ENCODE peak calls at places on chromosomes 6 and 20, in ten cellular contexts. J is fibroblast of mammary gland; G is hepatocyte; P is GM12865; V is fibroblast of lung; B is tibial artery; U is astrocyte of the spinal cord; H is CD8-positive, alpha-beta T cell; C is body of pancreas; L is mammary epithelial cell. A is an unnamed sample.

GRCh38 chr20:37661536-37661935 is 32.3 kb upstream of the CTNNBL1 start:
- DNase-seq in B (no peak), G (no peak), P (no peak), J (no peak), C (no peak), U (no peak), V (no peak), H (no peak), L (no peak), A (no peak)

GRCh38 chr6:83853968-83854501 is 875 bp downstream of the RIPPLY2 start:
- DNase-seq in B (no peak), G (no peak), L (no peak), J (no peak), P (no peak), V (no peak), U (no peak), C (no peak), H (no peak), A (no peak)

GRCh38 chr6:149323353-149323752 is 5.8 kb downstream of the TAB2 start:
- DNase-seq in L (no peak), P (no peak), G (no peak), U (no peak), V (no peak), B (no peak), C (no peak), J (no peak), H (no peak), A (no peak)

GRCh38 chr6:107115695-107116327 is 496 bp upstream of the BEND3 start:
- DNase-seq in P (peak), H (no peak), C (peak), B (no peak), U (peak), V (no peak), G (peak), J (no peak), L (peak), A (peak)

GRCh38 chr6:159720708-159721107 is 6.6 kb upstream of the WTAP start:
- DNase-seq in G (peak), U (peak), B (no peak), V (no peak), L (peak), C (peak), J (peak), H (no peak), P (peak), A (peak)

GRCh38 chr20:38113401-38114325 is 51.4 kb downstream of the TGM2 start:
- DNase-seq in B (no peak), L (no peak), G (peak), J (no peak), P (peak), C (no peak), U (no peak), V (no peak), H (no peak), A (no peak)

GRCh38 chr6:33716890-33717632 is 5.6 kb upstream of the UQCC2 start:
- DNase-seq in C (no peak), B (no peak), P (no peak), J (no peak), U (no peak), H (no peak), G (no peak), V (no peak), L (peak), A (no peak)

GRCh38 chr6:116307633-116308032 is 27.9 kb upstream of the TSPYL1 start:
- DNase-seq in C (no peak), H (no peak), L (no peak), J (no peak), U (no peak), G (no peak), V (no peak), P (no peak), B (no peak), A (no peak)

GRCh38 chr6:157974341-157974894 is 7.2 kb upstream of the SYNJ2 start:
- DNase-seq in P (no peak), G (no peak), U (no peak), V (peak), J (peak), C (no peak), B (no peak), L (no peak), H (no peak), A (peak)

GRCh38 chr20:32354592-32355416 is 3.3 kb upstream of the ASXL1 start:
- DNase-seq in J (peak), B (no peak), V (peak), H (no peak), L (peak), P (peak), U (peak), G (peak), C (no peak), A (peak)

GRCh38 chr20:40990542-40991120 is 38.0 kb upstream of the TOP1 start:
- DNase-seq in P (peak), L (peak), B (peak), J (peak), U (peak), G (peak), C (peak), V (peak), H (peak), A (peak)

GRCh38 chr20:57251344-57251743 is 15.1 kb downstream of the BMP7 start:
- DNase-seq in L (no peak), J (no peak), G (no peak), U (no peak), H (no peak), C (no peak), B (no peak), P (peak), V (peak), A (no peak)

GRCh38 chr6:100465701-100466409 is 1.1 kb upstream of the SIM1 start:
- DNase-seq in U (peak), P (no peak), J (no peak), B (no peak), L (no peak), C (no peak), V (no peak), H (no peak), G (no peak), A (no peak)

GRCh38 chr6:165441176-165441575 is 131.8 kb upstream of the C6orf118 start:
- DNase-seq in V (no peak), H (no peak), P (no peak), G (no peak), C (no peak), U (no peak), L (no peak), B (no peak), J (no peak), A (no peak)

GRCh38 chr6:159203304-159204005 is 34.3 kb downstream of the FNDC1 start:
- DNase-seq in C (no peak), H (no peak), P (no peak), J (peak), U (peak), V (peak), G (no peak), B (peak), L (peak), A (peak)

GRCh38 chr6:147834377-147834776 is 325.9 kb downstream of the SAMD5 start:
- DNase-seq in P (no peak), C (no peak), H (no peak), J (no peak), G (no peak), U (no peak), B (no peak), V (no peak), L (no peak), A (no peak)

GRCh38 chr6:90222724-90223198 is 73.9 kb downstream of the BACH2 start:
- DNase-seq in B (no peak), J (peak), H (no peak), P (no peak), U (no peak), V (peak), G (peak), L (peak), C (no peak), A (peak)

GRCh38 chr6:15148356-15149058 is 97.4 kb upstream of the JARID2 start:
- DNase-seq in P (peak), H (no peak), V (peak), B (no peak), L (peak), J (peak), G (peak), U (peak), C (no peak), A (peak)

GRCh38 chr20:41249371-41249770 is 68.2 kb downstream of the ZHX3 start:
- DNase-seq in U (peak), V (peak), P (peak), C (peak), B (peak), L (peak), J (peak), H (no peak), G (peak), A (peak)

GRCh38 chr6:44219053-44219814 is 2.5 kb downstream of the MYMX start:
- DNase-seq in U (peak), L (no peak), J (peak), G (peak), H (no peak), V (peak), C (peak), B (peak), P (peak), A (peak)

GRCh38 chr6:43790031-43790430 is 20.0 kb downstream of the VEGFA start:
- DNase-seq in V (no peak), P (no peak), C (no peak), U (no peak), H (no peak), B (peak), J (peak), L (no peak), G (peak), A (peak)

GRCh38 chr6:54525731-54526130 is 217.5 kb downstream of the TINAG start:
- DNase-seq in J (peak), L (peak), G (no peak), P (no peak), U (peak), B (no peak), H (no peak), C (no peak), V (peak), A (peak)

GRCh38 chr6:135537782-135538301 is 40.3 kb upstream of the AHI1 start:
- DNase-seq in L (peak), B (no peak), H (peak), P (no peak), G (no peak), V (peak), J (peak), U (peak), C (no peak), A (peak)

GRCh38 chr6:24743265-24743943 is 24.4 kb upstream of the C6orf62 start:
- DNase-seq in L (peak), B (no peak), C (no peak), G (peak), U (peak), V (peak), J (peak), P (peak), H (no peak), A (peak)

GRCh38 chr6:95847061-95847460 is 168.7 kb upstream of the FUT9 start:
- DNase-seq in P (no peak), C (no peak), B (no peak), U (no peak), J (no peak), G (no peak), L (no peak), V (no peak), H (no peak), A (no peak)

DNA sequence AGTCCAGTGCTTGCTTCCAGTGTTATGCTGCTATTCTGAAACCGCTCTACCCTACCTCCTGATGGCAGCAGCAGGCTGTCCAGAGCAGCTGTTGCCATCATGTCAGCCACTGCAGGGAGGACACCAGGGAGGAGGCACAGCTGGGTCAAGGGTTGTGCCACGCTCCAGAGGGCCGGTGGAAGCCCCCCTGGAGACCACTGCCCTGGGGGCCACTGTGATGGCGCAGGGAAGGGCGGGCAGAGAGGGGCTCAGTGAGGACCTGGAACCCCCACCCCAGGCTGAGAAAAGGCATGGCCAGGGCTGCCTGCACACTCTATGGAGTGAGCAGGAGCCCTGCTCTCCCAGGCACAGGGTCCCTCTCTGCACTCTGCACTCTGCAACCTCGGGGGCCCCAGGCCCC is 271.3 kb upstream of the BTBD3 start:
- DNase-seq in L (no peak), U (no peak), V (no peak), P (no peak), G (no peak), H (no peak), C (no peak), B (no peak), J (no peak), A (no peak)
- TF ChIP-seq CTCF in L (no peak), U (no peak), V (no peak), P (no peak), G (no peak), H (no peak), C (no peak), B (no peak), J (no peak), A (no peak)

GRCh38 chr6:123434186-123434585 is 202.6 kb downstream of the TRDN start:
- DNase-seq in U (peak), B (no peak), V (no peak), L (no peak), G (no peak), C (no peak), P (no peak), H (no peak), J (peak), A (no peak)
- H3K4me3 ChIP-seq in U (no peak), B (no peak), V (no peak), L (no peak), G (no peak), C (no peak), P (no peak), H (no peak), J (no peak), A (no peak)

GRCh38 chr6:7468382-7469081 is 72.9 kb upstream of the DSP start:
- DNase-seq in U (peak), B (no peak), J (peak), P (no peak), G (peak), V (peak), H (no peak), L (peak), C (no peak), A (peak)
- TF ChIP-seq CTCF in U (no peak), B (no peak), J (no peak), P (no peak), G (no peak), V (no peak), H (no peak), L (no peak), C (no peak), A (no peak)

DNA sequence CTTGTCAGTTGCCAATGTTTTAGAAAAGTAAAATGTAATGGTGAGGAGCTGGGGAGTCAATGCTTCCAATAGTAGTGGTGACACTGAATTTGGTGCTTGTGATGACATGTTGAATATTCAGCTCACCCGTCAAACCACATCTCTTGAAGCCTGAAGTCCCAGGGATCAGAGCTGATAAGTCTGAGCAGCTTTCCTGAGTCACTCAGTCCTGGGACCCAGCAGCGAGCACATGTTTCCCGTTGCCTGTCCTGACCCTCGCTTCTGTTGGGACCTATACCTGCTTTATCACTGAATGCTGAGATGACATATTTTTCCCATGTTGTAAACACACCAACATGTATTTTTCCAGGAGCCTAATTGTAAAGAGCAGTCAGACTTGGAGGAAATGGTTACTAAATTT is 693.6 kb downstream of the QKI start:
- DNase-seq in L (no peak), P (no peak), G (no peak), B (no peak), U (no peak), J (no peak), C (no peak), V (peak), H (no peak), A (no peak)
- H3K4me3 ChIP-seq in L (no peak), P (no peak), G (no peak), B (no peak), U (no peak), J (no peak), C (no peak), V (no peak), H (no peak), A (no peak)

GRCh38 chr6:138401960-138402832 is 1.8 kb upstream of the HEBP2 start:
- DNase-seq in P (no peak), U (no peak), V (no peak), H (no peak), L (no peak), J (no peak), B (no peak), G (no peak), C (no peak), A (no peak)

GRCh38 chr6:138403801-138404665 is at the start of gene HEBP2:
- DNase-seq in G (peak), L (peak), J (peak), B (peak), H (peak), U (peak), V (peak), P (peak), C (peak), A (peak)

GRCh38 chr6:138404666-138405337 is 779 bp downstream of the HEBP2 start:
- DNase-seq in P (no peak), G (peak), U (peak), J (no peak), V (peak), B (no peak), L (peak), H (peak), C (peak), A (peak)

GRCh38 chr6:138402833-138403187 is 1.2 kb upstream of the HEBP2 start:
- DNase-seq in U (no peak), V (no peak), G (no peak), P (no peak), C (no peak), L (no peak), B (no peak), J (no peak), H (no peak), A (no peak)

DNA sequence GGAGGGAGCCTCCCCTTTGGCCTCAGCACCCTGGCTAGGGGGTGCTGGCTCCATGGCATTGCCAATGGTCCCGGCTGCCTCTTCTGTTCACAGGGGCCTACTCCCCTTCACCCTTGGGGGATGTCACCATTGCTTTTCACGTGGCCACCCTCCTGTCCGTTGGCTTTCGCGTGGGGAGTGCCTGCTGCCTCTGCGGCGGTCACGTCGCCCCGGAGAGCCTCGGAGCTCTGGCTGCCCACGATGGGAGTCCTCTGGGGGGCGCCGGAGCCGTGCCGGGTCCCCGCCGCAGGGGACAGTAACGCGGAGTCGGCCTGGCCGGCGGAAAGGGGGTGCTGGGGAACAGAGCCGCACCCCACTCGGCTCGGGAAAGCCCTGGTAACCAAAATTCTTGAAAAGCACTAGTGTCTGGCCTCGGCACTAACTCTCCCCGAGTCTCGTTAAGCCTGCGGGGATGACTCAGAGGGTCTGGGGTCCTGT is 661 bp upstream of the HEBP2 start:
- DNase-seq in B (no peak), G (peak), J (no peak), P (peak), L (no peak), U (no peak), V (no peak), H (peak), C (peak), A (no peak)
- TF ChIP-seq CTCF in B (no peak), G (peak), J (no peak), P (peak), L (peak), U (peak), V (peak), H (no peak), C (peak), A (no peak)

DNA sequence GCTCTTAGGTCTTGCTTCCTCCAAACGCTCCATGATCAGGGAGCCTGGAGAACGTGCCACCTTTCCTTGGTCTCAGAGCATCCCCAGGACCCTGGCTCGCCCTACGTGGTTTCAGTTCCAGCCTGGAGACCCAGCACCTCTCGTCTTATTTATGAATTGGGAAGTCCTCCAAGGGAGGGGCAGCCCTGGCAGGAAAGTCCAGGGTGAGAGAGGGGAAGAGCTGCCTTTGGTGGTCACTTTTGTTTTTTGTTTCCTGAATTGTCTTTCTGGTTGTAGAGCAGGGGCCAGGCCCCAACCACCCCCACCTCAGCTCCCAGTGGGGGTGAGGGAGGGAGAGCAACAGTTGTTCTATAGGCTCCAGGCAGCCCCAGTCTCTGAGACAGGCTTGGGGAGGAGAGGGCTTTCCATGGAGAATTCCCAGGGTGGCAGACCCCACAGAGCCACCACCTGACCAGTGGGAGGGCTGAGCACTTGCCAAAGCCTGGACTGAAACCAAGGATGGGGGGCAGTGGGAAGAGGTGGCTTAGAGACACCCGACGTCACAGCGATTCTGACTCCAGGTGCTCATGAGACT is 88.8 kb downstream of the PRND start:
- DNase-seq in U (no peak), P (no peak), J (no peak), B (no peak), G (no peak), C (no peak), H (no peak), L (no peak), V (no peak), A (no peak)
- H3K4me3 ChIP-seq in U (no peak), P (no peak), J (no peak), B (no peak), G (no peak), C (no peak), H (peak), L (no peak), V (no peak), A (no peak)

DNA sequence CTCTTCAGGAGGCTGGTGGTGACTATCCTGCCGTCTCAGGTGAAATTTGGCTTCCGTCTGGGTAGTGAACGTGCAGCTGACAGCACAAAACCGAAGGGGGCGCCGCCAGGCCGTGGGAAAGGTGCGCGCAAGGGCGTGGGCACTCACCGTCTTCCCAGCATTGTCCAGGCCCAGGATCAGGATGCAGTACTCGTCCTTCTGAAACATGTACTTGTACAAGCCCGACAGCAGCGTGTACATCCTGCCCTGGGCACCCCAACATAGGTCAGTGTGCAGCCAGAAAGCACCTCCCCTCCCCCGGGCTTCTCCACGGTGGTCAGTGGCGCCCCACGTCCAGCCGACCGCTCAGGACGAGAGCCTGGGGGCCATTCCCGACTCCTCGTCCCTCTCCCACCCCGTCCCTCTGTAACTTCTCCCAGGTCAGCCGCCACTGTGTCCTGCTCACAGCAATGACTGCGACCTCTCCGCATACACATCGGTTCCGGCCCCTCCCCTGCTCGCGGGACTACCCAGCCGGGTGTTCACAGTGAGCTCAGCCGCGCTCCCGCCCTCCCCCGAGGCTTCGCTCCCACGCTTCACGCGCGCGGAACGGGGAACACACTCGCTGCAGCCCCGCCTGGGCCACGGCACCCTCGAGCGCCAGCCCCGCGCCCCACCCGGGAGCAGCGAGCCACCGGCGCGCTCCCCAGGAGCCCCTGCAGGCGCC is 771 bp downstream of the ARFRP1 start:
- DNase-seq in J (peak), L (peak), V (no peak), C (peak), P (peak), U (no peak), H (peak), B (no peak), G (peak), A (peak)
- TF ChIP-seq CTCF in J (peak), L (peak), V (peak), C (peak), P (peak), U (peak), H (peak), B (no peak), G (peak), A (peak)

DNA sequence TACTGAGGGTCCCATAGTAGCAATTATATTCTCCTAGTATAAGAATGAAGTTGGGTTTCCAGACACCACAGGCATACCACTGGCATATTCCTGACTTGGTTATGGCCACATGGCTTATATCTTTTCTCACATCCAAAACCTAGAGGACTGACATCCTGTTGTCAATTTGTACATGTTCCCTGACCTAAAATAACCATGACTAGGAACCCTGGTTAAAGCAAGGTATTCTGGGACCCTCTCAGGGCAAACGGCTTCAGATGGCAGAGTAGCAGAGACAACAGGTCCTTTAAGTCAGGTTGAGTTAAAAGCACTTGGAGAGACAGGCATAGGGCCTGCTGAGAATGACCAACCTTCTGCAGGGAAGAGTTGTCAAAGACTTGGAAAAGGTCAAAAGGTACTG is 12.6 kb downstream of the MAP3K5 start:
- DNase-seq in C (no peak), V (no peak), B (no peak), U (no peak), J (no peak), G (no peak), H (no peak), P (no peak), L (no peak), A (no peak)
- H3K4me3 ChIP-seq in C (no peak), V (no peak), B (no peak), U (no peak), J (no peak), G (no peak), H (no peak), P (no peak), L (no peak), A (no peak)

A was measured in cardiac fibroblast.